ENCODE peak calls at places on chromosome 22, in eight cellular contexts. J is aorta; R is pancreas; F is tibial nerve; M is neuronal stem cell; S is CD4-positive, CD25-positive, alpha-beta regulatory T cell; W is psoas muscle; D is trophoblast cell. C is an unnamed sample.

GRCh38 chr22:24727218-24727851 is 47.2 kb downstream of the PIWIL3 start:
- DNase-seq in F (peak), R (no peak), S (no peak), J (no peak), D (no peak), W (no peak), M (no peak), C (no peak)

GRCh38 chr22:25844601-25845000 is 102.6 kb downstream of the MYO18B start:
- DNase-seq in J (no peak), D (no peak), R (no peak), F (no peak), W (no peak), M (no peak), S (no peak), C (no peak)

GRCh38 chr22:37140686-37141323 is 8.9 kb downstream of the IL2RB start:
- DNase-seq in S (no peak), M (no peak), W (no peak), J (no peak), R (no peak), D (no peak), F (no peak), C (no peak)

GRCh38 chr22:48440673-48441552 is 1386.8 kb downstream of the BRD1 start:
- DNase-seq in D (no peak), S (no peak), R (no peak), F (no peak), M (no peak), W (no peak), J (peak), C (no peak)

GRCh38 chr22:20656902-20657836 is 116.7 kb upstream of the SERPIND1 start:
- DNase-seq in S (no peak), J (no peak), W (no peak), F (no peak), M (no peak), R (no peak), D (no peak), C (no peak)

GRCh38 chr22:19766235-19766505 is 5.6 kb downstream of the TBX1 start:
- DNase-seq in J (no peak), R (peak), D (peak), W (no peak), S (no peak), M (no peak), F (no peak), C (no peak)

GRCh38 chr22:26778372-26778771 is 121.0 kb downstream of the MIAT start:
- DNase-seq in F (no peak), D (no peak), R (no peak), S (no peak), W (no peak), M (no peak), J (no peak), C (no peak)

GRCh38 chr22:26174280-26174679 is 5.0 kb downstream of the SEZ6L start:
- DNase-seq in M (no peak), F (no peak), S (no peak), W (no peak), R (no peak), J (no peak), D (no peak), C (peak)

GRCh38 chr22:44341431-44342346 is 28.9 kb upstream of the SHISAL1 start:
- DNase-seq in W (peak), M (no peak), D (no peak), S (no peak), R (no peak), J (no peak), F (peak), C (peak)

GRCh38 chr22:24319451-24319850 is 48.8 kb downstream of the SPECC1L start:
- DNase-seq in M (no peak), R (no peak), J (no peak), W (no peak), D (no peak), S (no peak), F (no peak), C (no peak)

GRCh38 chr22:26848244-26848920 is 191.0 kb downstream of the MIAT start:
- DNase-seq in R (no peak), M (no peak), W (peak), J (no peak), F (no peak), S (no peak), D (no peak), C (no peak)

GRCh38 chr22:48576333-48577013 is 1251.2 kb downstream of the BRD1 start:
- DNase-seq in M (peak), W (no peak), D (no peak), J (no peak), F (no peak), R (no peak), S (no peak), C (peak)

GRCh38 chr22:48680601-48681000 is 1147.1 kb downstream of the BRD1 start:
- DNase-seq in M (no peak), S (no peak), J (no peak), R (peak), D (no peak), F (no peak), W (no peak), C (no peak)

GRCh38 chr22:19634206-19634536 is 80.1 kb upstream of the SEPTIN5 start:
- DNase-seq in J (peak), F (no peak), S (no peak), W (no peak), R (no peak), M (no peak), D (no peak), C (no peak)

GRCh38 chr22:23692598-23693291 is 1.9 kb downstream of the RGL4 start:
- DNase-seq in S (no peak), R (no peak), M (no peak), W (no peak), D (no peak), F (no peak), J (no peak), C (no peak)

GRCh38 chr22:39237276-39238123 is 7.3 kb downstream of the PDGFB start:
- DNase-seq in F (no peak), R (peak), J (no peak), W (no peak), M (no peak), S (no peak), D (no peak), C (no peak)

GRCh38 chr22:20793386-20794131 is 19.6 kb downstream of the SERPIND1 start:
- DNase-seq in J (no peak), F (no peak), W (no peak), R (no peak), D (no peak), S (no peak), M (no peak), C (peak)

GRCh38 chr22:35451602-35452001 is 51.7 kb downstream of the MCM5 start:
- DNase-seq in W (no peak), R (no peak), D (no peak), M (no peak), F (no peak), J (no peak), S (no peak), C (no peak)

GRCh38 chr22:45502215-45503070 is at the start of gene FBLN1:
- DNase-seq in R (no peak), W (peak), F (peak), J (peak), M (peak), D (peak), S (no peak), C (peak)

GRCh38 chr22:17742528-17742902 is 31.8 kb downstream of the BID start:
- DNase-seq in S (peak), W (peak), D (peak), F (peak), M (peak), R (peak), J (peak), C (peak)

GRCh38 chr22:40400173-40400572 is 29.8 kb downstream of the SGSM3 start:
- DNase-seq in F (no peak), D (no peak), S (peak), M (no peak), R (no peak), J (peak), W (no peak), C (no peak)

GRCh38 chr22:25139062-25139461 is 60.6 kb upstream of the CRYBB3 start:
- DNase-seq in W (no peak), D (no peak), S (no peak), R (peak), J (no peak), M (no peak), F (no peak), C (no peak)

GRCh38 chr22:32561756-32562155 is 87.1 kb downstream of the FBXO7 start:
- DNase-seq in R (no peak), J (no peak), D (no peak), S (no peak), W (no peak), M (no peak), F (no peak), C (no peak)

GRCh38 chr22:33920927-33921575 is 775 bp upstream of the LARGE1 start:
- DNase-seq in W (peak), S (peak), J (peak), R (peak), M (peak), F (peak), D (peak), C (peak)
- H3K27ac ChIP-seq in W (peak), S (no peak), J (peak), R (no peak), M (peak), F (peak), D (no peak), C (peak)

DNA sequence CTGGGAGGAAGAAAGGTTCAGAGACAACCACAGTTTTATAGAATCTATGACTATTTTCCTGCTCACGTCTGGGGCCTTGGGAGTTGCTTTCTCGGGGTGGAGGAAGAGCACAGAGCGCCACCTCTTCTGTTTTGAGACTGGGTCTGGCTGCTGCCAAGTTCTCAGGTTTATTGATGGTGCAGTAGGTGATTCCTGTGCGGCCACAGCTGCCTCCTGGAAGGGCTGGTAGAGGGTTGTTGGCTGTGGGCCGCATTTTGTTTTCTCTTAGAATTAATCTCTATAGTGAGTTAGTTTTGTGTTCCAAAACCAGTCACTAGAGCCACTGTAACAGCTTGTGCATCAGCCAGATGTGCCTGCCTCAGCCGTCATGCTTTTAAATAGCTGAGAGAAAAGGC is 12.9 kb downstream of the TBC1D22A start:
- DNase-seq in R (no peak), S (no peak), M (no peak), F (no peak), W (no peak), D (no peak), J (no peak), C (no peak)
- H3K27ac ChIP-seq in R (no peak), S (peak), M (no peak), F (no peak), W (no peak), D (no peak), J (no peak), C (no peak)

DNA sequence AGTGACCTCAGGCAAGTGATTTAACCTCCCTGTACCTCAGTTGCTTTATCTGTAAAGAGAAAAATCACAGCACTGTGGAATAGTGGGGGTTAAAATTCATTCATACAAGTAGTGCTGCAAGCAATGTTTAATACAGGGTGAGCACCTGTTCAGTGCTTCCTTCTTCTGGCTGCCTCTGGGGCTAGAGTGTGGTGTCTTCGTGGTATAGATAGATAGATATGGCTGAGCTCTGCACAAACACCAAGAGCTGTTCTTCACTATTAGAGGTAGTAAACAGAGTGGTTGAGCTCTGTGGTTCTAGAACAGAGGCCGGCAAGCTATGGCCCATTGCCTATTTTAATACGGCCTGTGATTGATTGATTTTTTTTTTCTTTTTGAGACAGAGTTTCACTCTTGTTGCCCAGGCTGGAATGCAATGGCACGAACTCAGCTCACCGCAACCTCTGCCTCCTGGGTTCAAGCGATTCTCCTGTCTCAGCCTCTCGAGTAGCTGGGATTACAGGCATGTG is 32.9 kb downstream of the LIMK2 start:
- DNase-seq in R (no peak), M (no peak), F (no peak), S (peak), W (no peak), J (no peak), D (no peak), C (no peak)
- H3K27ac ChIP-seq in R (no peak), M (no peak), F (no peak), S (peak), W (peak), J (peak), D (peak), C (no peak)

DNA sequence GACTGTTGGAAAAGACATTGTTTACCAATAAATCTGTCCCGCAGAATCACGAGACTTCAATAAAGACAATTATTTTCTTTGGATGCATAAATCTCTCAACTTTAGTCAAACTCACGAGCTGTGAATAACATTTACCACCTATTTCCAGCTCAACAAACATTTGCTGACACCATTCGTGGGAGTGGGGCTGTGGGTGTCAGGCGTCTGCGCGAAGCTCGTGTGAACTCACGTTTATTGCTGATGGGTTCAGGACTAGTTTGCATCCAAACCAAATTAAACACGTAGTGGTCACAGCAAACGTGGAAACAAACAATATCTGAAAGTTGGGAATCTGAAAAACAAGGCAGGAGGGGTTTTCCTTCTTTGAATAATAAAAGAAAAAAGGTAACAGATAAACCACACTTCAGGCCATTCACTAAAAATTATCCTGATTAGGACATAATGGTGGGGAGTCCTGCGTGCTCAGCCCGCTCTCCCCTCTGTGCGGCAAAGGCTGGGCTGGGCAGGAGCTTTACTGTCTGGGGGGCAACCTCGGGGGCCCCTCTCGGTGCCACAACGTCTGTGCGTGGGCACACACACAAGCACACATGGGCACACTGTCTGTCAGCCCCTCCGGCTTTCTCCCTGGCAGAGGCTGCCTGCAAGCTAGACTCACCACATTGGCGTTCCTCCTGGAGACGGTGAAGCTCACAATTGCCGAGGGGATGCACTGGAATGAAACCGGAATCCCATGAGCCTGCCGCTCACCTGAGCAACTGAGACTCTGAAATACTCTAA is 5.3 kb downstream of the MLC1 start:
- DNase-seq in D (no peak), M (no peak), R (no peak), W (no peak), F (no peak), S (no peak), J (peak), C (no peak)
- H3K27ac ChIP-seq in D (no peak), M (no peak), R (no peak), W (no peak), F (no peak), S (no peak), J (no peak), C (no peak)

GRCh38 chr22:38228873-38229740 is 27.3 kb downstream of the MAFF start:
- DNase-seq in R (no peak), J (no peak), F (no peak), M (no peak), D (no peak), W (peak), S (no peak), C (no peak)
- H3K27ac ChIP-seq in R (no peak), J (peak), F (peak), M (no peak), D (no peak), W (peak), S (no peak), C (no peak)

DNA sequence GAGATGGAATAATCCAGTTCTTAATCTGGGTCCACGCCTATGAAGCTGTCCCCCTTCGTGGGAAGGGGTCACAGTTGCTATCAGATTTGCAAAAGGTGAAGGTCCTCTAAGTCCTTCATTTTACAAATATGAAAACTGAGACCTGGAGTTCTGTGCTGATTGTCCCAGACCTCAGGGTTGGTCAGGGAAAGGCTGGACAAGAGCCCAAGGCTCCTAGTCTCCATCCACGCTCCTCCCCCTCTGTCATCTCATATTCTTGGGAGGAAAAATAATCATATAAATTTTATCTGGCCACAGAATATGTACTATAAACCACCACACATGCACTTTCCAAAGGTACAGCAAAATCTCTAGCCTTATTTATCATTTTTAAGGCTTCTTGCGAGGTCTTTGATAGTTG is 5.5 kb downstream of the PACSIN2 start:
- DNase-seq in F (no peak), R (no peak), M (no peak), W (no peak), J (no peak), S (no peak), D (no peak), C (no peak)
- H3K27ac ChIP-seq in F (no peak), R (no peak), M (no peak), W (no peak), J (peak), S (no peak), D (no peak), C (no peak)

GRCh38 chr22:22521631-22522030 is 1.6 kb upstream of the ZNF280A start:
- DNase-seq in W (no peak), S (no peak), D (no peak), R (no peak), M (no peak), J (no peak), F (no peak), C (no peak)

GRCh38 chr22:22520020-22520656 is at the start of gene ZNF280A:
- DNase-seq in S (no peak), F (peak), W (no peak), R (no peak), D (peak), J (no peak), M (no peak), C (no peak)

GRCh38 chr22:22520667-22521602 is 865 bp upstream of the ZNF280A start:
- DNase-seq in S (peak), W (no peak), R (no peak), D (no peak), M (no peak), J (no peak), F (no peak), C (no peak)

GRCh38 chr22:22516992-22517391 is 3.1 kb downstream of the ZNF280A start:
- DNase-seq in W (no peak), S (no peak), M (no peak), F (no peak), D (no peak), J (no peak), R (no peak), C (no peak)

DNA sequence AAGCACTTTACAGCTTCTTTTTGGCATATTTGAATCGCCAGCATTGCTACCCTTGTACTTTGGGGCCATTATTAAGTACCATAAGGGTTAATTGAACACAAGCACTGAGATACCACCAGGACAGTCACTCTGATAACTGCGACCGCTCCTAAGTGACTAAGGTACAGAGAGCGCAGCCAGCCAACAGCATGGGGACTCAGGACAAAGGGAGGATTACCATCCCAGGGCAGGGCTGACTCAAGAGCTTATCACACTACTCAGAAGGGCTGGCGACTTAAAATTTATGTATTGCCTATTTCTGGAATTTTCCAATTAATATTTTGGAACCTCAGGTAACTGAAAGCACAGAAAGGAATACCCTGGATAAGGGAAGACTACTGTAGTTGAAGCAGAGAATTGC is 479 bp downstream of the ZNF280A start:
- DNase-seq in F (no peak), R (no peak), S (no peak), D (no peak), M (no peak), W (no peak), J (no peak), C (peak)
- H3K27ac ChIP-seq in F (no peak), R (no peak), S (no peak), D (no peak), M (peak), W (no peak), J (no peak), C (no peak)

GRCh38 chr22:28345304-28345703 is 334.3 kb downstream of the TTC28 start:
- DNase-seq in D (no peak), M (no peak), R (no peak), S (no peak), F (peak), W (no peak), J (no peak), C (no peak)
- H3K27ac ChIP-seq in D (no peak), M (no peak), R (no peak), S (no peak), F (no peak), W (no peak), J (no peak), C (no peak)

DNA sequence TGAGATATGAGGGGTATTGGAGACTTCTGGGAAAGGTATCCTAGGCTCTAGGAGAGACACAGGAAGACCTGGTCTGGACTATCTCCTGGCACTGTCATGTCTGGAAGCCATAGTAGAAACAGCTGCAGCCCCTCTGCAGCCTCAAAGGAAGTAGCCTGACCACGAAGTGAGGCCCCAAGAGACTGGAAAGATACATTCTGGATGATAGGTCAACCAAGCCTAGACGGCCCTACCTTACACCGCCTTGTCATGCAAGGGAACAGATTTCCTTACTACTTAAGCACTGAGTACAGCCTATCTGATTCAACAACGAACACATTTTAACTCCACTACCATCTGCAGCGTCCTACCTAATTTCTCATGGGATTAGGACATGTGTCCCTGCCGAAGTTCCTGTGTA is 31.1 kb downstream of the UQCR10 start:
- DNase-seq in D (no peak), R (no peak), S (no peak), J (no peak), W (no peak), F (no peak), M (no peak), C (no peak)
- H3K27ac ChIP-seq in D (peak), R (peak), S (no peak), J (no peak), W (peak), F (peak), M (no peak), C (no peak)

C was measured in WERI-Rb-1.